ENCODE peak calls at places on chromosomes 6 and 20, in ten cellular contexts. M is cardiac muscle cell, H is lower lobe of right lung, N is body of pancreas, I is left lung, J is colonic mucosa, F is IMR-90, A is stomach, C is neural progenitor cell, S is thoracic aorta. R is an unnamed sample. For H3K4me1, the result is how much of the 10 kb centered on the place peaks cover.

GRCh38 chr20:46551508-46552280 is 1.2 kb upstream of the OCSTAMP start:
- DNase-seq in M (no peak), H (no peak), N (no peak), I (no peak), J (no peak), F (no peak), A (no peak), C (peak), S (no peak), R (no peak)

GRCh38 chr20:37393196-37393862 is 47.4 kb downstream of the SRC start:
- DNase-seq in M (no peak), H (peak), N (no peak), I (no peak), J (no peak), F (no peak), A (no peak), C (peak), S (no peak), R (no peak)

GRCh38 chr20:37777012-37777411 is 83.2 kb downstream of the CTNNBL1 start:
- DNase-seq in M (no peak), H (no peak), N (no peak), I (no peak), J (no peak), F (no peak), A (no peak), C (no peak), S (no peak), R (no peak)

GRCh38 chr6:149934249-149935156 is 7.3 kb upstream of the ULBP2 start:
- DNase-seq in M (peak), H (no peak), N (peak), I (no peak), J (peak), F (peak), A (peak), C (peak), S (no peak), R (peak)

GRCh38 chr6:37877373-37878149 is 58.0 kb downstream of the ZFAND3 start:
- DNase-seq in M (peak), H (no peak), N (no peak), I (no peak), J (no peak), F (peak), A (no peak), C (no peak), S (no peak), R (no peak)

GRCh38 chr20:33862709-33863403 is 51.7 kb downstream of the CHMP4B start:
- DNase-seq in M (peak), H (peak), N (peak), I (peak), J (peak), F (peak), A (peak), C (peak), S (peak), R (peak)

GRCh38 chr6:142421285-142422202 is 119.7 kb downstream of the ADGRG6 start:
- DNase-seq in M (no peak), H (no peak), N (no peak), I (no peak), J (no peak), F (peak), A (no peak), C (no peak), S (no peak), R (peak)

GRCh38 chr6:29107758-29108157 is at the start of gene OR2J3:
- DNase-seq in M (no peak), H (no peak), N (no peak), I (no peak), J (no peak), F (no peak), A (no peak), C (no peak), S (no peak), R (no peak)

GRCh38 chr6:36818741-36819140 is 20.5 kb downstream of the CPNE5 start:
- DNase-seq in M (no peak), H (no peak), N (no peak), I (no peak), J (no peak), F (no peak), A (no peak), C (no peak), S (no peak), R (no peak)

GRCh38 chr6:108114861-108115597 is 40.5 kb upstream of the OSTM1 start:
- DNase-seq in M (peak), H (peak), N (peak), I (peak), J (peak), F (peak), A (no peak), C (peak), S (no peak), R (peak)

GRCh38 chr6:47924001-47924400 is 142.2 kb downstream of the OPN5 start:
- DNase-seq in M (peak), H (no peak), N (no peak), I (no peak), J (no peak), F (no peak), A (no peak), C (no peak), S (no peak), R (no peak)

GRCh38 chr6:1485678-1486077 is 96.3 kb downstream of the FOXF2 start:
- DNase-seq in M (peak), H (no peak), N (no peak), I (no peak), J (no peak), F (peak), A (no peak), C (no peak), S (no peak), R (no peak)

GRCh38 chr20:2217857-2218529 is 77.8 kb upstream of the TGM3 start:
- DNase-seq in M (no peak), H (no peak), N (peak), I (no peak), J (peak), F (no peak), A (no peak), C (no peak), S (no peak), R (no peak)

GRCh38 chr6:111657146-111657545 is 51.5 kb upstream of the TRAF3IP2 start:
- DNase-seq in M (peak), H (no peak), N (no peak), I (no peak), J (no peak), F (peak), A (no peak), C (no peak), S (no peak), R (no peak)

GRCh38 chr6:41429506-41430504 is 94.4 kb downstream of the NCR2 start:
- DNase-seq in M (no peak), H (no peak), N (no peak), I (no peak), J (no peak), F (no peak), A (no peak), C (no peak), S (no peak), R (no peak)

GRCh38 chr6:23952214-23952613 is 173.8 kb upstream of the NRSN1 start:
- DNase-seq in M (no peak), H (no peak), N (no peak), I (no peak), J (no peak), F (no peak), A (no peak), C (no peak), S (no peak), R (no peak)

GRCh38 chr20:37542281-37542680 is 14.6 kb upstream of the BLCAP start:
- DNase-seq in M (no peak), H (no peak), N (no peak), I (no peak), J (peak), F (peak), A (no peak), C (no peak), S (no peak), R (no peak)

GRCh38 chr20:38685853-38686473 is 38.3 kb upstream of the SLC32A1 start:
- DNase-seq in M (peak), H (no peak), N (peak), I (no peak), J (peak), F (peak), A (peak), C (peak), S (no peak), R (peak)

GRCh38 chr6:127164555-127164954 is 46.1 kb downstream of the RSPO3 start:
- DNase-seq in M (no peak), H (no peak), N (no peak), I (no peak), J (no peak), F (no peak), A (no peak), C (no peak), S (no peak), R (no peak)

GRCh38 chr20:38748863-38749153 is 548 bp downstream of the ACTR5 start:
- DNase-seq in M (no peak), H (no peak), N (no peak), I (no peak), J (peak), F (no peak), A (no peak), C (no peak), S (no peak), R (no peak)

GRCh38 chr6:45625191-45625664 is 247.5 kb upstream of the SUPT3H start:
- DNase-seq in M (peak), H (no peak), N (no peak), I (no peak), J (no peak), F (peak), A (no peak), C (no peak), S (no peak), R (no peak)

GRCh38 chr20:33668087-33668790 is 1.5 kb downstream of the ACTL10 start:
- DNase-seq in M (no peak), H (peak), N (peak), I (peak), J (peak), F (no peak), A (peak), C (peak), S (no peak), R (no peak)

GRCh38 chr20:6868864-6869263 is 101.4 kb downstream of the BMP2 start:
- DNase-seq in M (no peak), H (no peak), N (no peak), I (peak), J (no peak), F (no peak), A (no peak), C (no peak), S (no peak), R (no peak)

GRCh38 chr6:34248727-34249468 is at the start of gene SMIM29:
- DNase-seq in M (peak), H (peak), N (peak), I (peak), J (peak), F (peak), A (peak), C (peak), S (peak), R (peak)

GRCh38 chr6:34248198-34248726 is 544 bp downstream of the SMIM29 start:
- DNase-seq in M (no peak), H (peak), N (peak), I (peak), J (peak), F (peak), A (peak), C (peak), S (no peak), R (no peak)

GRCh38 chr6:34246249-34246562 is 2.6 kb downstream of the SMIM29 start:
- DNase-seq in M (no peak), H (no peak), N (no peak), I (no peak), J (no peak), F (no peak), A (no peak), C (no peak), S (no peak), R (no peak)

GRCh38 chr6:34246563-34247391 is 2.0 kb downstream of the SMIM29 start:
- DNase-seq in M (peak), H (peak), N (no peak), I (peak), J (peak), F (peak), A (no peak), C (peak), S (no peak), R (peak)

GRCh38 chr6:34247481-34248197 is 1.2 kb downstream of the SMIM29 start:
- DNase-seq in M (no peak), H (peak), N (no peak), I (peak), J (peak), F (no peak), A (no peak), C (no peak), S (no peak), R (no peak)
- H3K4me1 ChIP-seq in M (under half), H (under half), N (under half), I (under half), J (under half), F (under half), A (under half), C (under half), S (under half), R (under half)

DNA sequence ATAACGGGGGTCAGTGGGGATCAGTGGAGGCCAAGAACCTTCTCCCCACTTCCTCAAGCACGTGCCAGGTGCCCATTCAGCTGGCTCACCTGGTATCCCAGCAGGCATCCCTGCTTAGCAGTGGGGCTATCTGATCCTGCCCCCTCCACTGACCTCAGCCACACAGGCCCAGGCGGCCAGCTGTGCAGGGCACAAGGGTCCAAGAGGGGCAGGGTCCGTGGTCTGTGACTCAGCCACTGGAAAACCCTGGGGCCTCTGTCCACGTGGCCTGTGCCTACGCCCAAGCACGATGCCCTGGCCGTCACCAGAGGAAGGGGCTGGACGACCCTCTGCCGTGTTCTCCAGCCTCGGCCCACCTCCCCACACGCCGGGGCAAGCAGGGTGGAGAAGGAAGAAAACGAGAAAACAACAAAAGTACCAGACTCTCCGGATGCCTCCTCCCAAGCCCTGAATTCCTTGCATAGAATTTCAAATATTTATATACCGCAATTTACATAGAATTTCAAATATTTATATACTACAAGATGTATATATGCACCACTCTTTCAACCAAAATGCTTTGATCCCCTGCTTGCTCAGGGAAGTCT is 12.1 kb downstream of the PXDC1 start:
- DNase-seq in M (no peak), H (no peak), N (no peak), I (peak), J (no peak), F (no peak), A (no peak), C (no peak), S (no peak), R (no peak)
- H3K4me3 ChIP-seq in M (no peak), H (no peak), N (no peak), I (no peak), J (no peak), F (no peak), A (no peak), C (no peak), S (peak), R (no peak)

GRCh38 chr20:57998276-57998675 is 230.2 kb downstream of the ANKRD60 start:
- DNase-seq in M (no peak), H (no peak), N (no peak), I (no peak), J (no peak), F (no peak), A (no peak), C (no peak), S (no peak), R (no peak)
- TF ChIP-seq CTCF in M (no peak), H (no peak), N (no peak), I (no peak), J (no peak), F (no peak), A (no peak), C (no peak), S (no peak), R (no peak)

GRCh38 chr6:106509420-106510089 is 119.7 kb downstream of the RTN4IP1 start:
- DNase-seq in M (no peak), H (no peak), N (peak), I (no peak), J (no peak), F (no peak), A (no peak), C (peak), S (no peak), R (no peak)

GRCh38 chr6:106510090-106510970 is 119.0 kb downstream of the RTN4IP1 start:
- DNase-seq in M (peak), H (peak), N (peak), I (peak), J (peak), F (no peak), A (peak), C (peak), S (no peak), R (peak)

GRCh38 chr6:106512048-106512957 is 117.0 kb downstream of the RTN4IP1 start:
- DNase-seq in M (peak), H (peak), N (peak), I (peak), J (peak), F (no peak), A (peak), C (peak), S (no peak), R (peak)

GRCh38 chr6:106512958-106513480 is 116.3 kb downstream of the RTN4IP1 start:
- DNase-seq in M (no peak), H (no peak), N (no peak), I (no peak), J (no peak), F (no peak), A (no peak), C (no peak), S (no peak), R (no peak)

GRCh38 chr6:106511274-106512047 is 117.8 kb downstream of the RTN4IP1 start:
- DNase-seq in M (peak), H (peak), N (peak), I (peak), J (peak), F (no peak), A (peak), C (peak), S (no peak), R (peak)
- H3K4me1 ChIP-seq in M (under half), H (half or more), N (under half), I (under half), J (under half), F (under half), A (under half), C (under half), S (under half), R (under half)